ENCODE peak calls at places on chromosomes 12 and 14, in six cellular contexts. S is astrocyte of the spinal cord, Y is astrocyte, F is IMR-90, H is cardiac fibroblast, J is adrenal gland. E is an unnamed sample.

GRCh38 chr14:89486505-89486904 is 69.5 kb upstream of the FOXN3 start:
- DNase-seq in H (no peak), S (no peak), F (no peak), J (peak; percentile 11), Y (no peak), E (no peak)

GRCh38 chr12:131933387-131933786 is 4.3 kb downstream of the PUS1 start:
- DNase-seq in Y (no peak), J (no peak), F (no peak), H (no peak), S (no peak), E (no peak)

GRCh38 chr12:89343127-89343526 is 9.2 kb downstream of the DUSP6 start:
- DNase-seq in S (peak; percentile 65), H (peak; percentile 87), J (peak; percentile 39), F (no peak), Y (no peak), E (peak; percentile 60)

GRCh38 chr12:93087836-93088610 is 158.9 kb upstream of the EEA1 start:
- DNase-seq in Y (no peak), S (peak; percentile 38), F (no peak), H (no peak), J (no peak), E (no peak)

GRCh38 chr12:57806677-57807076 is 11.9 kb downstream of the AVIL start:
- DNase-seq in J (no peak), S (no peak), F (no peak), H (no peak), Y (no peak), E (no peak)

GRCh38 chr12:133120385-133121191 is 9.5 kb downstream of the ZNF891 start:
- DNase-seq in Y (no peak), S (peak; percentile 16), J (no peak), H (no peak), F (no peak), E (peak; percentile 4)

GRCh38 chr12:52189376-52190174 is 2.2 kb downstream of the KRT80 start:
- DNase-seq in S (peak; percentile 38), H (peak; percentile 70), F (peak; percentile 38), Y (peak; percentile 64), J (no peak), E (peak; percentile 75)

GRCh38 chr12:53290661-53291060 is 4.7 kb upstream of the PFDN5 start:
- DNase-seq in H (no peak), S (no peak), F (peak; percentile 66), J (no peak), Y (peak; percentile 43), E (peak; percentile 32)

GRCh38 chr12:102757154-102757873 is 159.7 kb downstream of the PAH start:
- DNase-seq in J (peak; percentile 18), Y (no peak), S (no peak), F (no peak), H (peak; percentile 50), E (no peak)

GRCh38 chr14:68468437-68469207 is 324.2 kb downstream of the ZFP36L1 start:
- DNase-seq in S (peak; percentile 80), F (no peak), H (peak; percentile 56), Y (peak; percentile 96), J (no peak), E (peak; percentile 63)

GRCh38 chr14:101598159-101598558 is 36.9 kb downstream of the DIO3 start:
- DNase-seq in Y (no peak), J (no peak), S (no peak), F (no peak), H (no peak), E (no peak)

GRCh38 chr12:94289551-94290312 is 141.4 kb downstream of the PLXNC1 start:
- DNase-seq in Y (peak; percentile 77), H (peak; percentile 93), S (peak; percentile 73), F (peak; percentile 75), J (peak; percentile 61), E (peak; percentile 95)

GRCh38 chr12:30930238-30931010 is 3.9 kb downstream of the TSPAN11 start:
- DNase-seq in F (no peak), H (no peak), Y (no peak), J (no peak), S (no peak), E (no peak)

GRCh38 chr12:94795520-94795919 is 145.2 kb upstream of the TMCC3 start:
- DNase-seq in Y (peak; percentile 47), H (peak; percentile 47), J (no peak), S (peak; percentile 82), F (peak; percentile 53), E (peak; percentile 46)

GRCh38 chr14:54902521-54903420 is at the start of gene GCH1:
- DNase-seq in Y (peak; percentile 12), F (peak; percentile 16), J (peak; percentile 65), H (peak; percentile 62), S (peak; percentile 33), E (peak; percentile 38)

GRCh38 chr12:58067610-58068387 is 126.4 kb downstream of the ATP23 start:
- DNase-seq in F (peak; percentile 57), Y (peak; percentile 96), S (peak; percentile 40), J (no peak), H (peak; percentile 22), E (peak; percentile 54)

GRCh38 chr12:115430636-115431035 is 746.7 kb upstream of the TBX3 start:
- DNase-seq in S (no peak), H (no peak), J (no peak), F (no peak), Y (no peak), E (no peak)

GRCh38 chr12:100077367-100077766 is 65.3 kb downstream of the BLTP3B start:
- DNase-seq in F (no peak), J (peak; percentile 8), Y (no peak), H (peak; percentile 21), S (no peak), E (peak; percentile 11)
- TF ChIP-seq CTCF in F (peak; percentile 18), J (no peak), Y (peak; percentile 7), H (peak; percentile 28), S (peak; percentile 22), E (peak; percentile 9)

GRCh38 chr12:25458047-25458552 is 95.0 kb downstream of the LMNTD1 start:
- DNase-seq in H (peak; percentile 81), J (peak; percentile 78), Y (peak; percentile 93), S (peak; percentile 95), F (peak; percentile 97), E (peak; percentile 92)
- H3K4me3 ChIP-seq in H (no peak overlapping the region), J (no peak overlapping the region), Y (peak overlapping the region; percentile 8), S (no peak overlapping the region), F (peak overlapping the region; percentile 4), E (no peak overlapping the region)

DNA sequence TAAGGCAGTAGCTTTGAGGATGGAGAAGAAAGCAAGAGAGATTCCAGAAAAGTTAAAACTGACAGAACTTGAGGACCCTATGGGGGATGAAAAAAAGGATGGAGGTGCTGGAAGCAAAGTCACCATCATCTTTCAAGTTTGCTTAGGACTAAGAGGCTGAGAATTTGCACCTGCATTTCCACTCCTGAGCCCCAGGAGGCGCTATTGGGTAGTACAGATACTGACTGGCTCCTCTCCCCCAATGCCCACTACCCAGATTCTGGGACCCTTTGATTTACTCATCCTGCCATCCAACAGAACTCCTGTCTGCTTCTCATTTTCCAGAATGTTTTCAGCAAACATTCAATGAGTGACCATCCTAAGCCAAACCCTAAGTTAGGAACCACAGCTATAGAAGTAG is 34.0 kb upstream of the CMKLR1 start:
- DNase-seq in F (no peak), Y (no peak), J (no peak), H (no peak), S (no peak), E (no peak)
- TF ChIP-seq CTCF in F (no peak), Y (no peak), J (no peak), H (no peak), S (peak; percentile 17), E (peak; percentile 20)

GRCh38 chr14:95153866-95154265 is 3.5 kb downstream of the DICER1 start:
- DNase-seq in F (no peak), J (no peak), S (no peak), Y (no peak), H (no peak), E (no peak)

GRCh38 chr14:95156765-95157194 is 549 bp downstream of the DICER1 start:
- DNase-seq in S (no peak), F (peak; percentile 19), H (peak; percentile 23), J (peak; percentile 53), Y (peak; percentile 22), E (peak; percentile 14)

GRCh38 chr14:95156153-95156764 is 1.1 kb downstream of the DICER1 start:
- DNase-seq in J (peak; percentile 28), F (peak; percentile 25), Y (peak; percentile 16), H (peak; percentile 21), S (peak; percentile 28), E (peak; percentile 34)

GRCh38 chr14:95157195-95157986 is at the start of gene DICER1:
- DNase-seq in Y (peak; percentile 78), F (peak; percentile 89), H (peak; percentile 96), J (peak; percentile 98), S (peak; percentile 92), E (peak; percentile 91)

DNA sequence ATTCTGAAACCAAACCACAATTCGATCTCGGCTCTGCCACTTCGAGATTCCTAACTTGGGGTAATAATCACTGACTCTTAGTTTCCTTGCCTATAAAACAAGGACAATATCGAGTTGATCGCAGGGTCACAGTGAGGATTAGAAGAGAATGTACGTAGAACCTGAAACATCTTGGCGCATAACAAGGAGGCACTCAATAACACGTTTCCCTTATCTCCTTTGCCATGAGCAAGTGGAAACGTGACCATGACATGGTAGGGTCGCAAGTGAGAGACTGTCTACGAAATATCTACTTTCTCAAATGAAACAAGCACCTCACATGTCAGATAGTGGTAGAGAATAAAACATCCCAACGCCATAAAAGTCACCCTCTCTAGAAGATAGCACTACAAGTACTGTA is 2.3 kb downstream of the DICER1 start:
- DNase-seq in F (no peak), J (no peak), Y (no peak), H (no peak), S (no peak), E (no peak)
- H3K4me3 ChIP-seq in F (no peak overlapping the region), J (no peak overlapping the region), Y (no peak overlapping the region), H (no peak overlapping the region), S (no peak overlapping the region), E (peak overlapping the region; percentile 77)